ENCODE peak calls at places on chromosomes 16 and 17, in seven cellular contexts. W, O, F, Y, X, S and N are unnamed samples.

GRCh38 chr17:65696739-65697394 is 135.4 kb upstream of the AXIN2 start:
- DNase-seq in W (no peak), O (no peak), F (no peak), Y (no peak), X (no peak), S (no peak), N (no peak)

GRCh38 chr17:13297198-13297597 is 279.4 kb upstream of the ELAC2 start:
- DNase-seq in W (peak), O (no peak), F (no peak), Y (no peak), X (no peak), S (no peak), N (no peak)

GRCh38 chr16:79982862-79983261 is 382.3 kb upstream of the MAF start:
- DNase-seq in W (no peak), O (no peak), F (no peak), Y (no peak), X (no peak), S (no peak), N (no peak)

GRCh38 chr17:20706752-20707372 is 127.3 kb downstream of the CDRT15L2 start:
- DNase-seq in W (no peak), O (no peak), F (no peak), Y (no peak), X (no peak), S (no peak), N (no peak)

GRCh38 chr17:39688475-39688835 is 598 bp upstream of the PGAP3 start:
- DNase-seq in W (no peak), O (no peak), F (no peak), Y (no peak), X (no peak), S (no peak), N (no peak)

GRCh38 chr17:31491794-31492171 is 100.3 kb downstream of the RAB11FIP4 start:
- DNase-seq in W (no peak), O (no peak), F (no peak), Y (no peak), X (no peak), S (no peak), N (no peak)

GRCh38 chr16:35305476-35305875 is 1846.1 kb downstream of the TP53TG3F start:
- DNase-seq in W (no peak), O (no peak), F (no peak), Y (no peak), X (no peak), S (no peak), N (no peak)

GRCh38 chr17:48530208-48530886 is 464 bp downstream of the HOXB1 start:
- DNase-seq in W (no peak), O (no peak), F (no peak), Y (no peak), X (no peak), S (no peak), N (no peak)

GRCh38 chr17:42676424-42677011 is at the start of gene PLEKHH3:
- DNase-seq in W (no peak), O (no peak), F (peak), Y (no peak), X (no peak), S (no peak), N (no peak)

GRCh38 chr16:88924834-88925539 is 52.0 kb downstream of the CBFA2T3 start:
- DNase-seq in W (no peak), O (peak), F (no peak), Y (no peak), X (no peak), S (peak), N (peak)

GRCh38 chr17:4175921-4176802 is 33.2 kb downstream of the CYB5D2 start:
- DNase-seq in W (no peak), O (no peak), F (no peak), Y (peak), X (no peak), S (no peak), N (no peak)

GRCh38 chr16:19933740-19934139 is 49.1 kb upstream of the GPRC5B start:
- DNase-seq in W (no peak), O (no peak), F (no peak), Y (no peak), X (no peak), S (no peak), N (no peak)

GRCh38 chr16:58018803-58019202 is 6.8 kb upstream of the MMP15 start:
- DNase-seq in W (no peak), O (no peak), F (no peak), Y (no peak), X (no peak), S (no peak), N (no peak)